ENCODE peak calls at places on chromosomes 16 and 17, in six cellular contexts. Q, R, X, C, S and Y are unnamed samples.

GRCh38 chr17:38460082-38460715 is 31.9 kb downstream of the ARHGAP23 start:
- DNase-seq in Q (no peak), R (no peak), X (no peak), C (no peak), S (no peak), Y (no peak)

GRCh38 chr17:80605326-80606066 is 60.9 kb downstream of the RPTOR start:
- DNase-seq in Q (peak), R (no peak), X (peak), C (no peak), S (no peak), Y (peak)

GRCh38 chr17:15261818-15262290 is 3.3 kb downstream of the PMP22 start:
- DNase-seq in Q (peak), R (no peak), X (no peak), C (peak), S (peak), Y (no peak)

GRCh38 chr16:70162041-70162451 is 11.5 kb upstream of the CLEC18C start:
- DNase-seq in Q (no peak), R (no peak), X (peak), C (peak), S (peak), Y (peak)

GRCh38 chr17:57931488-57932137 is 23.6 kb downstream of the CUEDC1 start:
- DNase-seq in Q (no peak), R (no peak), X (no peak), C (no peak), S (no peak), Y (no peak)

GRCh38 chr16:11253009-11253994 is 2.7 kb downstream of the SOCS1 start:
- DNase-seq in Q (no peak), R (peak), X (no peak), C (no peak), S (no peak), Y (peak)

GRCh38 chr17:42571435-42572225 is 4.7 kb downstream of the MLX start:
- DNase-seq in Q (no peak), R (no peak), X (no peak), C (no peak), S (no peak), Y (no peak)

GRCh38 chr17:77471984-77472836 is 331.4 kb downstream of the SEC14L1 start:
- DNase-seq in Q (peak), R (no peak), X (no peak), C (no peak), S (peak), Y (peak)

GRCh38 chr16:3640632-3641501 is 13.6 kb upstream of the DNASE1 start:
- DNase-seq in Q (no peak), R (no peak), X (no peak), C (no peak), S (peak), Y (no peak)

GRCh38 chr16:89489731-89490385 is 503 bp downstream of the ANKRD11 start:
- DNase-seq in Q (no peak), R (no peak), X (no peak), C (no peak), S (peak), Y (no peak)

GRCh38 chr16:66298571-66299120 is 67.8 kb upstream of the CDH5 start:
- DNase-seq in Q (no peak), R (no peak), X (no peak), C (no peak), S (no peak), Y (no peak)

GRCh38 chr17:5699789-5700188 is 115.5 kb upstream of the NLRP1 start:
- DNase-seq in Q (no peak), R (no peak), X (no peak), C (no peak), S (no peak), Y (no peak)

GRCh38 chr17:82598256-82599011 is 49.8 kb downstream of the WDR45B start:
- DNase-seq in Q (no peak), R (no peak), X (peak), C (no peak), S (peak), Y (peak)

GRCh38 chr17:47204722-47205418 is 4.3 kb upstream of the MYL4 start:
- DNase-seq in Q (peak), R (peak), X (no peak), C (no peak), S (peak), Y (peak)

GRCh38 chr16:61131447-61131846 is 904.8 kb downstream of the CDH8 start:
- DNase-seq in Q (no peak), R (no peak), X (no peak), C (no peak), S (no peak), Y (no peak)

GRCh38 chr17:57544834-57545463 is 200.2 kb downstream of the CCDC182 start:
- DNase-seq in Q (no peak), R (no peak), X (no peak), C (no peak), S (no peak), Y (no peak)

GRCh38 chr16:86858501-86858900 is 280.2 kb downstream of the FOXL1 start:
- DNase-seq in Q (no peak), R (no peak), X (no peak), C (no peak), S (no peak), Y (no peak)